ENCODE peak calls at places on chromosomes 1 and 21, in ten cellular contexts. Q is IMR-90, I is tibial artery, L is fibroblast of mammary gland, C is Panc1, M is fibroblast of lung, G is psoas muscle, E is PC-3, S is AG04450, V is dorsolateral prefrontal cortex. B is an unnamed sample.

GRCh38 chr1:114720492-114720891 is 3.9 kb upstream of the NRAS start:
- DNase-seq in V (no peak), I (no peak), E (no peak), L (no peak), Q (no peak), G (no peak), M (no peak), C (no peak), S (no peak), B (no peak)

GRCh38 chr1:180923024-180923841 is 10.5 kb downstream of the KIAA1614 start:
- DNase-seq in M (peak), V (no peak), L (peak), E (no peak), I (no peak), C (no peak), G (no peak), S (no peak), Q (peak), B (peak)

GRCh38 chr1:92485374-92486250 is 1.1 kb downstream of the GFI1 start:
- DNase-seq in L (no peak), Q (no peak), S (no peak), E (no peak), V (no peak), G (peak), M (no peak), C (no peak), I (no peak), B (no peak)

GRCh38 chr1:3016641-3017439 is 4.4 kb upstream of the ACTRT2 start:
- DNase-seq in S (no peak), G (no peak), E (no peak), L (no peak), Q (no peak), V (no peak), I (peak), M (no peak), C (no peak), B (no peak)

GRCh38 chr1:121586369-121587229 is 401.8 kb downstream of the SRGAP2C start:
- DNase-seq in V (no peak), M (no peak), I (no peak), G (no peak), C (no peak), S (no peak), E (peak), Q (no peak), L (no peak), B (no peak)

GRCh38 chr1:77592906-77593305 is 89.6 kb downstream of the ZZZ3 start:
- DNase-seq in V (no peak), S (no peak), I (no peak), G (no peak), Q (no peak), C (no peak), M (no peak), E (no peak), L (no peak), B (no peak)

GRCh38 chr1:168079761-168080160 is 57.0 kb downstream of the GPR161 start:
- DNase-seq in S (no peak), M (no peak), E (peak), L (peak), C (no peak), Q (peak), G (no peak), I (no peak), V (no peak), B (no peak)

GRCh38 chr1:36257375-36257767 is 33.1 kb downstream of the THRAP3 start:
- DNase-seq in L (no peak), G (peak), E (peak), I (no peak), C (no peak), Q (no peak), M (no peak), V (no peak), S (no peak), B (no peak)

GRCh38 chr1:184425449-184426277 is 38.8 kb downstream of the C1orf21 start:
- DNase-seq in M (no peak), E (peak), V (no peak), C (no peak), I (no peak), G (no peak), S (no peak), Q (no peak), L (peak), B (no peak)

GRCh38 chr1:223500560-223501425 is 107.6 kb downstream of the CCDC185 start:
- DNase-seq in I (no peak), G (no peak), S (peak), V (peak), M (peak), C (no peak), Q (peak), L (peak), E (peak), B (peak)

GRCh38 chr1:36081926-36082485 is 1.9 kb upstream of the TEKT2 start:
- DNase-seq in E (no peak), S (no peak), L (no peak), C (no peak), M (no peak), Q (no peak), G (no peak), I (no peak), V (no peak), B (no peak)

GRCh38 chr1:199778324-199778955 is 249.1 kb upstream of the NR5A2 start:
- DNase-seq in M (no peak), S (no peak), V (no peak), E (peak), C (no peak), G (no peak), Q (no peak), I (no peak), L (no peak), B (no peak)

GRCh38 chr1:14413809-14414208 is 184.7 kb upstream of the KAZN start:
- DNase-seq in Q (peak), M (peak), C (no peak), I (no peak), E (peak), G (no peak), V (peak), S (peak), L (peak), B (peak)

GRCh38 chr1:183896466-183897026 is 91.6 kb downstream of the RGL1 start:
- DNase-seq in S (no peak), G (no peak), L (peak), E (peak), M (peak), I (no peak), C (no peak), V (no peak), Q (peak), B (peak)

GRCh38 chr1:242525360-242525722 is 844 bp upstream of the PLD5 start:
- DNase-seq in S (no peak), Q (no peak), I (no peak), L (no peak), V (no peak), M (no peak), C (no peak), E (no peak), G (no peak), B (no peak)

GRCh38 chr1:29837306-29837646 is 601.0 kb downstream of the PTPRU start:
- DNase-seq in C (no peak), Q (no peak), I (peak), M (no peak), E (no peak), G (no peak), V (no peak), S (no peak), L (no peak), B (no peak)

GRCh38 chr1:214446772-214447556 is 104.4 kb downstream of the PTPN14 start:
- DNase-seq in C (peak), S (peak), E (peak), M (peak), G (no peak), I (no peak), L (peak), Q (peak), V (no peak), B (peak)

GRCh38 chr1:31101147-31101502 is 35.6 kb upstream of the PUM1 start:
- DNase-seq in Q (peak), E (peak), L (peak), V (no peak), G (no peak), M (peak), C (no peak), I (no peak), S (no peak), B (peak)

GRCh38 chr1:234108921-234109320 is 204.4 kb downstream of the SLC35F3 start:
- DNase-seq in E (peak), C (peak), L (no peak), S (no peak), G (no peak), V (no peak), Q (peak), I (no peak), M (no peak), B (no peak)

GRCh38 chr1:200724064-200724463 is 14.6 kb upstream of the CAMSAP2 start:
- DNase-seq in L (no peak), M (no peak), V (no peak), G (no peak), Q (peak), C (peak), E (peak), I (no peak), S (no peak), B (no peak)

GRCh38 chr21:26732442-26733221 is 112.6 kb downstream of the ADAMTS1 start:
- DNase-seq in S (peak), V (peak), I (no peak), G (peak), Q (peak), L (peak), C (no peak), M (peak), E (peak), B (peak)

GRCh38 chr1:53197301-53198205 is 929 bp downstream of the CPT2 start:
- DNase-seq in V (no peak), L (peak), C (no peak), I (no peak), E (no peak), S (no peak), G (no peak), M (no peak), Q (no peak), B (peak)

GRCh38 chr1:171663854-171664550 is 11.5 kb upstream of the MYOC start:
- DNase-seq in S (no peak), I (no peak), M (no peak), Q (no peak), E (no peak), G (no peak), L (peak), C (no peak), V (no peak), B (no peak)

GRCh38 chr1:193313354-193314140 is 127.1 kb upstream of the B3GALT2 start:
- DNase-seq in V (no peak), I (no peak), S (no peak), Q (no peak), G (no peak), L (no peak), E (no peak), M (no peak), C (no peak), B (no peak)

GRCh38 chr1:229156819-229157218 is 114.1 kb upstream of the RAB4A start:
- DNase-seq in G (no peak), C (peak), Q (no peak), V (no peak), I (peak), M (peak), E (peak), L (peak), S (no peak), B (peak)

GRCh38 chr21:42585881-42586280 is 67.5 kb upstream of the PDE9A start:
- DNase-seq in M (no peak), E (no peak), G (no peak), V (no peak), S (no peak), I (no peak), L (no peak), C (no peak), Q (no peak), B (no peak)

GRCh38 chr1:117077267-117077666 is 17.1 kb downstream of the TTF2 start:
- DNase-seq in C (peak), E (peak), S (no peak), V (no peak), G (no peak), L (peak), I (no peak), M (peak), Q (peak), B (peak)

GRCh38 chr1:238399558-238399957 is 508.8 kb upstream of the ZP4 start:
- DNase-seq in M (no peak), E (no peak), G (no peak), S (no peak), C (no peak), Q (no peak), I (no peak), L (peak), V (no peak), B (no peak)

GRCh38 chr1:223219318-223219635 is 76.2 kb upstream of the TLR5 start:
- DNase-seq in Q (no peak), L (no peak), S (no peak), C (no peak), E (no peak), M (no peak), V (no peak), G (no peak), I (no peak), B (no peak)

GRCh38 chr21:32712043-32712442 is 15.8 kb downstream of the SYNJ1 start:
- DNase-seq in G (no peak), S (no peak), L (no peak), V (no peak), Q (no peak), I (no peak), M (no peak), C (no peak), E (no peak), B (no peak)

GRCh38 chr1:79966438-79966837 is 959.9 kb upstream of the ADGRL4 start:
- DNase-seq in L (no peak), Q (no peak), M (no peak), I (no peak), C (no peak), V (no peak), G (no peak), S (no peak), E (peak), B (peak)

GRCh38 chr1:170461762-170462384 is 70.1 kb upstream of the GORAB start:
- DNase-seq in L (peak), V (no peak), E (peak), S (no peak), C (no peak), Q (peak), I (peak), G (peak), M (peak), B (peak)

GRCh38 chr1:73359001-73359400 is 839.0 kb downstream of the LRRIQ3 start:
- DNase-seq in M (no peak), G (no peak), C (no peak), V (no peak), I (no peak), Q (no peak), S (no peak), L (no peak), E (no peak), B (no peak)

GRCh38 chr1:205827623-205828022 is 14.6 kb upstream of the SLC41A1 start:
- DNase-seq in L (no peak), I (no peak), M (no peak), S (no peak), E (no peak), Q (no peak), G (no peak), C (no peak), V (no peak), B (no peak)

GRCh38 chr1:205826407-205826806 is 13.4 kb upstream of the SLC41A1 start:
- DNase-seq in Q (no peak), C (no peak), L (no peak), E (no peak), S (no peak), M (no peak), G (no peak), I (no peak), V (no peak), B (no peak)

GRCh38 chr1:205822397-205822796 is 9.4 kb upstream of the SLC41A1 start:
- DNase-seq in M (no peak), E (no peak), Q (no peak), I (no peak), G (no peak), V (no peak), S (no peak), L (no peak), C (no peak), B (no peak)

GRCh38 chr1:205824180-205824579 is 11.2 kb upstream of the SLC41A1 start:
- DNase-seq in M (no peak), S (no peak), Q (no peak), I (no peak), V (no peak), G (no peak), C (no peak), E (no peak), L (no peak), B (no peak)

GRCh38 chr1:205826975-205827374 is 14.0 kb upstream of the SLC41A1 start:
- DNase-seq in Q (no peak), S (no peak), G (no peak), V (no peak), L (no peak), I (no peak), E (no peak), M (no peak), C (no peak), B (no peak)
- H3K4me3 ChIP-seq in Q (no peak), S (no peak), G (no peak), V (no peak), L (no peak), I (no peak), E (no peak), M (no peak), C (no peak), B (no peak)

DNA sequence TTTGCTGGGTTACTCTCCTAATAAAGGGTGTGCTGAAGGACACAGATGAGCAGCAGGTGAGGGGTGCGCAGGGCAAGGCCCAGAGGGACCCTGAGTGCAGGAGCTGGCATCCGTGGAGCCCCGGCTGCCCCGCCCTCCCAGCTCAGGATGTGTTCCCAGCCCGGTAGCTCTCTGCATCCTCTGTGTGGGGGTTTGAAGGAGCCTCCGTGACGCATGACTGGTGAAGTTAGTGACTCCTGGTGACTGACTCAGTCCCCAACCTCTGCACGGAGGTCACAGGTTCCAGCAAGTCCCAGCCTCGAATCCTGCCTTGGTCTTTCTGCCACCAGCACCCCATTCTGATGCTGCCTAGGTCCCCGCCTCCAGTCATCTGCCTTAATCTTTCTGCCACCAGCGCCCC is 21.6 kb upstream of the TSPEAR start:
- DNase-seq in S (no peak), G (no peak), L (no peak), Q (no peak), V (no peak), C (no peak), I (no peak), M (no peak), E (peak), B (no peak)
- TF ChIP-seq CTCF in S (no peak), G (no peak), L (no peak), Q (no peak), V (no peak), C (no peak), I (no peak), M (no peak), E (no peak), B (no peak)

GRCh38 chr1:48139275-48139674 is 83.2 kb upstream of the SLC5A9 start:
- DNase-seq in M (no peak), L (no peak), V (no peak), I (no peak), Q (no peak), G (no peak), E (no peak), S (no peak), C (no peak), B (no peak)
- H3K4me3 ChIP-seq in M (no peak), L (no peak), V (no peak), I (no peak), Q (no peak), G (no peak), E (no peak), S (no peak), C (no peak), B (no peak)

GRCh38 chr1:187267745-187268277 is 439.1 kb downstream of the PLA2G4A start:
- DNase-seq in C (no peak), E (no peak), S (no peak), L (no peak), G (no peak), M (no peak), V (no peak), I (no peak), Q (no peak), B (no peak)

GRCh38 chr1:187261637-187262036 is 432.9 kb downstream of the PLA2G4A start:
- DNase-seq in S (peak), L (no peak), I (no peak), C (no peak), V (peak), Q (peak), M (no peak), G (no peak), E (no peak), B (no peak)

GRCh38 chr1:187266051-187266450 is 437.3 kb downstream of the PLA2G4A start:
- DNase-seq in G (no peak), C (no peak), L (no peak), M (no peak), I (no peak), S (no peak), Q (no peak), V (no peak), E (no peak), B (no peak)

GRCh38 chr1:187262731-187263130 is 434.0 kb downstream of the PLA2G4A start:
- DNase-seq in E (no peak), G (no peak), V (no peak), L (no peak), M (no peak), Q (no peak), I (no peak), C (no peak), S (no peak), B (no peak)

GRCh38 chr1:187264995-187265602 is 436.4 kb downstream of the PLA2G4A start:
- DNase-seq in L (peak), S (peak), G (no peak), I (no peak), Q (peak), V (peak), C (peak), E (peak), M (peak), B (peak)
- TF ChIP-seq CTCF in L (peak), S (peak), G (no peak), I (no peak), Q (peak), V (peak), C (peak), E (peak), M (no peak), B (peak)

B was measured in cardiac fibroblast.